ENCODE peak calls at places on chromosomes 11 and 22, in four cellular contexts. L is A549, W is GM12878, B is K562. J is an unnamed sample.

GRCh38 chr11:2518112-2518982 is 73.5 kb downstream of the KCNQ1 start:
- DNase-seq in L (no peak), W (no peak), B (no peak), J (no peak)

GRCh38 chr22:46777609-46777970 is 15.1 kb downstream of the TBC1D22A start:
- DNase-seq in L (no peak), W (no peak), B (no peak), J (no peak)

GRCh38 chr11:30583505-30584280 is 2.5 kb downstream of the MPPED2 start:
- DNase-seq in L (no peak), W (no peak), B (no peak), J (no peak)

GRCh38 chr22:17931400-17931825 is 92.9 kb downstream of the MICAL3 start:
- DNase-seq in L (no peak), W (no peak), B (no peak), J (no peak)

GRCh38 chr11:6900327-6900999 is 8.2 kb upstream of the OR2D2 start:
- DNase-seq in L (no peak), W (no peak), B (no peak), J (peak)

GRCh38 chr22:20405931-20406685 is 12.2 kb downstream of the ZNF74 start:
- DNase-seq in L (no peak), W (no peak), B (no peak), J (no peak)

GRCh38 chr11:110044226-110044968 is 48.8 kb upstream of the ZC3H12C start:
- DNase-seq in L (no peak), W (no peak), B (no peak), J (no peak)

GRCh38 chr11:12090761-12091261 is 19.6 kb upstream of the MICAL2 start:
- DNase-seq in L (no peak), W (no peak), B (no peak), J (no peak)

GRCh38 chr11:95299078-95299611 is 68.1 kb upstream of the SESN3 start:
- DNase-seq in L (no peak), W (no peak), B (no peak), J (no peak)

GRCh38 chr11:94932503-94932902 is 40.9 kb downstream of the CWC15 start:
- DNase-seq in L (no peak), W (no peak), B (no peak), J (no peak)

GRCh38 chr11:15204766-15205165 is 90.0 kb downstream of the INSC start:
- DNase-seq in L (no peak), W (no peak), B (no peak), J (no peak)

GRCh38 chr11:36278531-36279245 is 10.5 kb downstream of the COMMD9 start:
- DNase-seq in L (no peak), W (no peak), B (no peak), J (peak)

GRCh38 chr11:15006139-15006759 is 34.1 kb upstream of the CALCA start:
- DNase-seq in L (no peak), W (peak), B (peak), J (peak)

GRCh38 chr22:32564170-32565001 is 89.8 kb downstream of the FBXO7 start:
- DNase-seq in L (no peak), W (no peak), B (no peak), J (peak)

DNA sequence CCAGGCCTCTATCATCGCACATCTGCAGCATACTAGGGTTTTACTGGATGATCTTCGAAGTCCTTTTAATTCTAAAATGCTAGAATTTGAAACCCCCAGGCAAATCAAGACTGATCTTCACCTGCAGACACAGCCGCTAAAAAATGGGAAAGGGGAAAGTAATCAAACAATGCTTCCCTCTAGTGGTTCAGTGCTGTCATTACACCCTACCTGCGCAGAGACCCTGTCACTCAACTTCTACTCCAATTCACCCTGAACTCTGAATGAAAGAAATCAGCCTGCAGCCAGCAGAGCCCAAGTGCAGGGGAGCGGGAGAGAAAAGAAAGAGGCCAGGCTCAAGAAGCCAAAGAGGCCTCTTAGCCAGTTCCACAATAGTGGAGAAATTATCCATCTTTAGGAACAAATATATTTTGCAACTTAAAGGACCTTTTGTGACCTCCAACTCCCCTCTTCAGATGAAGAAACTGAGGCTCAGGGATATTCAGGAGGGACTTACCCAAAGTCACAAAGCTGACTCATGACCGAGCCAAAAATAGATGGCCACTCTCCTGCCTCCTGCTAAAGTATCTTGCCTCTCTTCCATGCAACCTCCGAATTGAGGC is 33.0 kb downstream of the SERGEF start:
- DNase-seq in L (peak), W (no peak), B (peak), J (peak)
- TF ChIP-seq ELK1 in L (no peak), W (no peak), B (no peak), J (no peak)

GRCh38 chr11:105975128-105975527 is 46.9 kb downstream of the MSANTD4 start:
- DNase-seq in L (no peak), W (no peak), B (no peak), J (peak)

GRCh38 chr11:105979997-105980703 is 41.9 kb downstream of the MSANTD4 start:
- DNase-seq in L (no peak), W (no peak), B (no peak), J (no peak)
- TF ChIP-seq ELK1 in L (no peak), W (no peak), B (no peak), J (no peak)

GRCh38 chr11:86627776-86628455 is 44.5 kb downstream of the ME3 start:
- DNase-seq in L (no peak), W (no peak), B (no peak), J (no peak)
- TF ChIP-seq ELK1 in L (no peak), W (no peak), B (no peak), J (no peak)

GRCh38 chr11:78722786-78723185 is 148.1 kb upstream of the NARS2 start:
- DNase-seq in L (no peak), W (no peak), B (no peak), J (peak)
- TF ChIP-seq ELK1 in L (no peak), W (no peak), B (no peak), J (no peak)

GRCh38 chr22:42862045-42862734 is 5.1 kb upstream of the ARFGAP3 start:
- DNase-seq in L (no peak), W (no peak), B (no peak), J (peak)
- TF ChIP-seq ELK1 in L (no peak), W (no peak), B (no peak), J (no peak)

DNA sequence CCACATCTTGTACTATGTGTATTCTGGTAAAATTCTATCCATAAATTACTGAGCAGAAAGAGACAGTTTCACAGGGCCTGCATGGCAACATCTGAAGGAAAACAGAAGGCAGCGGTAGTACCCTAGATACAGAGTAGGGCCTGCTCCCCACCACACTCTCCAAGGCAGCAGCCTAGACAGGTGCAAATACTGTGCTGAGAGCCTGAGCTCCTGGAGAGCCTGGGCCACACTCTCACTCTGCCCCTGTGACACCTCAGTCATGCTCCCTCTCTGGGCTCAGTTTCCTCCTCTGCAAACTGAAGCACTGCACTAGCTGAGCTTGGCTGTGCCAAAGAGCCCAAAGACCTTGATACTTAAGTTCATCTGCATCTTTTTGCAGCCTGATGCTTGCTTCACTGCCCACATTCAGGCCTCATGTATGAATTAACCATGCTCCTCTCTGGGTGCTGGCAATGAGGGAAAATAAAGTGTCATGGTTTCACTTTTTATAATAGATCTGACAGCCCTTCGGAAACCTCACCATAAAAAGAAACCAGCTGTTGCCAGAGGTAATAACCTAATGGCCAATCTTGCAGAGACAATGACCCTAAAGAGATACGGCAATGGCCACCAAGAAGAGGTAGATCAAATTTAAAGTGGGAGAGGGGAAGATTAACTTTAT is 104.7 kb downstream of the PLEKHA7 start:
- DNase-seq in L (no peak), W (peak), B (no peak), J (no peak)
- TF ChIP-seq ELK1 in L (no peak), W (no peak), B (no peak), J (no peak)

GRCh38 chr11:70507466-70508230 is 109.3 kb downstream of the CTTN start:
- DNase-seq in L (no peak), W (no peak), B (no peak), J (no peak)
- TF ChIP-seq ELK1 in L (no peak), W (no peak), B (no peak), J (no peak)

DNA sequence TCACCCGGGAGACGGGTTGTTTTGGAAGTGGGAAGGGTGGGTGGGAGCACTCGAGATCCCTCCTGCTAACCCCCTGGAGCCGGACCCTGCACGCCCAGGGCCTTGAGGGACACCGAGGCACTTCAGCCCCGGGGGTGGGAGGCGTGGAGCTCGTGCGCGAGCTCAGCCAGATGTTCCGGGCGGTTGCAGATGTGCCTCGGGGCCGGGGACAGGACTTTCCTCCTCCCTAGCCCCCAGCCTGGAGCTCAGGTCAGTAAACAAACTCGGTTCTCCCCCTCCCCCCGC is 3.3 kb upstream of the WNT11 start:
- DNase-seq in L (no peak), W (no peak), B (no peak), J (no peak)
- TF ChIP-seq ELK1 in L (no peak), W (no peak), B (no peak), J (no peak)

DNA sequence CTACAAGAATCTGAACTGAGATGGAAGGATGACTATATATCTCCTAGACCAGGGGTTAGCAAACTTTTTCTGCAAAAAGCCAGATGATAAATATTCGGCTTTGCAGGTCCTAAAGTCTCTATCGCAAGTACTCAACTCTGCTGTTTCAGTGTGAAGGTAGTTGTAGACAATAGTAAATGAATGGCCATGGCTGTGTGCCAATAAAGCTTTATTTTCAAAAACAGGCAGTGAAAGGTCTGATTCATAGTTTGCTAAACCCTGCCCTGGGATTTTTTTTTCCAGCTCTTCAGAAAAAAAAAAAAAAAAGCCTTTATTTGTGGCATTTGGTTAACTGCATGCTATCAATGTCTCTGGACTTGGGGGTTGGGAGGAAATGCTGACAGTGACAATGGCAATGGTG is 37.5 kb downstream of the FAM227A start:
- DNase-seq in L (no peak), W (no peak), B (no peak), J (no peak)
- TF ChIP-seq ELK1 in L (no peak), W (no peak), B (no peak), J (no peak)

GRCh38 chr22:49155039-49155808 is 672.4 kb downstream of the BRD1 start:
- DNase-seq in L (no peak), W (no peak), B (no peak), J (no peak)
- TF ChIP-seq ELK1 in L (no peak), W (no peak), B (no peak), J (no peak)